ENCODE peak calls at places on chromosomes 3 and 15, in seven cellular contexts. I, L, Q, A, E, K and R are unnamed samples.

GRCh38 chr3:182393830-182394367 is 399.4 kb upstream of the ATP11B start:
- DNase-seq in E (no peak), A (no peak), L (no peak), Q (no peak), K (no peak), I (no peak), R (no peak)

GRCh38 chr15:34851751-34852150 is 56.4 kb upstream of the ACTC1 start:
- DNase-seq in K (no peak), I (no peak), L (no peak), Q (no peak), A (no peak), E (no peak), R (no peak)

GRCh38 chr3:129409541-129409940 is 18.9 kb downstream of the EFCAB12 start:
- DNase-seq in A (peak; percentile 73), I (no peak), K (no peak), Q (no peak), L (peak; percentile 70), E (no peak), R (no peak)

GRCh38 chr15:71251548-71252035 is 136.3 kb downstream of the THSD4 start:
- DNase-seq in E (no peak), Q (no peak), L (peak; percentile 84), A (peak; percentile 52), K (peak; percentile 43), I (no peak), R (no peak)

GRCh38 chr15:39461536-39462140 is 119.2 kb upstream of the THBS1 start:
- DNase-seq in K (no peak), A (peak; percentile 45), E (no peak), Q (peak; percentile 71), I (no peak), L (peak; percentile 85), R (no peak)

GRCh38 chr3:101813817-101814440 is 34.9 kb downstream of the NXPE3 start:
- DNase-seq in K (peak; percentile 74), I (peak; percentile 8), A (peak; percentile 41), E (no peak), L (no peak), Q (no peak), R (no peak)

GRCh38 chr15:65189102-65189740 is 4.1 kb upstream of the CLPX start:
- DNase-seq in E (no peak), A (peak; percentile 74), L (peak; percentile 54), Q (no peak), I (peak; percentile 61), K (peak; percentile 54), R (no peak)

GRCh38 chr3:55162031-55162784 is 234.3 kb upstream of the LRTM1 start:
- DNase-seq in Q (no peak), L (no peak), I (no peak), A (peak; percentile 85), K (peak; percentile 37), E (no peak), R (no peak)

GRCh38 chr3:50246517-50246954 is 10.5 kb downstream of the GNAI2 start:
- DNase-seq in E (no peak), A (peak; percentile 92), I (no peak), K (peak; percentile 84), L (peak; percentile 77), Q (no peak), R (peak; percentile 83)

GRCh38 chr3:196246612-196247308 is 30.4 kb downstream of the SLC51A start:
- DNase-seq in Q (no peak), I (no peak), L (no peak), E (no peak), K (peak; percentile 87), A (peak; percentile 16), R (no peak)

GRCh38 chr3:153166206-153166605 is 4.2 kb downstream of the RAP2B start:
- DNase-seq in K (peak; percentile 45), E (no peak), I (no peak), L (no peak), Q (no peak), A (no peak), R (no peak)

GRCh38 chr15:73932381-73933191 is 6.3 kb downstream of the LOXL1 start:
- DNase-seq in I (no peak), Q (peak; percentile 5), A (no peak), K (no peak), E (peak; percentile 15), L (no peak), R (no peak)

GRCh38 chr15:57367556-57367955 is 8.7 kb upstream of the CGNL1 start:
- DNase-seq in L (no peak), Q (no peak), E (no peak), I (no peak), K (no peak), A (no peak), R (no peak)

GRCh38 chr3:58217209-58217811 is 6.5 kb upstream of the DNASE1L3 start:
- DNase-seq in L (peak; percentile 90), I (peak; percentile 69), Q (peak; percentile 67), E (peak; percentile 85), A (peak; percentile 80), K (peak; percentile 87), R (peak; percentile 58)

GRCh38 chr3:41522620-41523019 is 323.3 kb downstream of the CTNNB1 start:
- DNase-seq in K (no peak), E (no peak), I (no peak), Q (no peak), L (no peak), A (no peak), R (no peak)

GRCh38 chr3:152719264-152719663 is 115.7 kb upstream of the P2RY1 start:
- DNase-seq in L (no peak), K (peak; percentile 60), Q (no peak), I (no peak), E (no peak), A (peak; percentile 91), R (no peak)

GRCh38 chr3:74651239-74651638 is 36.8 kb upstream of the CNTN3 start:
- DNase-seq in Q (no peak), K (no peak), I (no peak), A (no peak), L (no peak), E (no peak), R (no peak)

GRCh38 chr15:66722757-66723540 is 20.9 kb downstream of the SMAD6 start:
- DNase-seq in E (no peak), K (no peak), A (no peak), I (no peak), Q (no peak), L (no peak), R (no peak)

GRCh38 chr15:79680721-79681120 is 216.1 kb downstream of the MTHFS start:
- DNase-seq in K (peak; percentile 79), Q (no peak), L (no peak), I (no peak), E (no peak), A (peak; percentile 62), R (no peak)

GRCh38 chr15:99507732-99508571 is 57.8 kb upstream of the MEF2A start:
- DNase-seq in K (peak; percentile 78), I (no peak), Q (peak; percentile 92), E (peak; percentile 77), A (peak; percentile 90), L (peak; percentile 74), R (no peak)

GRCh38 chr15:99504823-99505551 is 60.8 kb upstream of the MEF2A start:
- DNase-seq in K (peak; percentile 56), A (peak; percentile 38), I (no peak), E (no peak), Q (no peak), L (no peak), R (no peak)

GRCh38 chr15:99504071-99504822 is 61.5 kb upstream of the MEF2A start:
- DNase-seq in I (no peak), L (peak; percentile 44), Q (no peak), E (no peak), A (no peak), K (no peak), R (no peak)

GRCh38 chr15:99507016-99507731 is 58.6 kb upstream of the MEF2A start:
- DNase-seq in A (no peak), K (no peak), I (no peak), Q (peak; percentile 67), E (no peak), L (peak; percentile 72), R (no peak)

GRCh38 chr15:99506399-99506798 is 59.4 kb upstream of the MEF2A start:
- DNase-seq in K (no peak), E (no peak), I (no peak), L (no peak), Q (no peak), A (no peak), R (no peak)
- H3K4me1 ChIP-seq in K (peaks cover 32% of the 10 kb centered on the region), E (no peaks in the 10 kb centered on the region), I (no peaks in the 10 kb centered on the region), L (peaks cover 13% of the 10 kb centered on the region), Q (peaks cover 61% of the 10 kb centered on the region), A (peaks cover 5% of the 10 kb centered on the region), R (no peaks in the 10 kb centered on the region)

GRCh38 chr15:23516866-23517265 is 48.6 kb upstream of the MKRN3 start:
- DNase-seq in E (no peak), Q (no peak), I (no peak), A (no peak), K (no peak), L (no peak), R (no peak)

GRCh38 chr15:23514492-23514891 is 51.0 kb upstream of the MKRN3 start:
- DNase-seq in A (no peak), K (no peak), L (no peak), E (no peak), I (no peak), Q (no peak), R (no peak)

DNA sequence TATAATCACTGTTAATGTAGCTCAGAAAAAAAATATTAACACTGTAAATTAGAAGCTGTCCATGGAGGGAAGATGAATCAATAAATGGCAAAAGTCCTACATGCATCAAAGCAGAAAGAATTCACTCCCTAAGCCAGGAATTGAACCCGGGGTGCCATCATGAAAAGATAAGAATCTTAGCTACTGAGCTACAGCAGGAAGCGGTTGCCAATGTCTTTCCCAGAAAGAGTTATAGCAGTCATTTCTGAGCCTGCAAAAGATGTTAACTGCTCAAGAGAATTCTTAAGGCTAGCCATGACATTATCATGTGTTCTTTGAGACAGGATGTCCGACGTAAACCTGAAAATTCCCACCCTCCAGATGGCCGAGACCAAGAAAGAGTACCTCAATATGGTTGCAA is 47.4 kb upstream of the MKRN3 start:
- DNase-seq in E (no peak), A (no peak), I (no peak), Q (no peak), K (no peak), L (no peak), R (no peak)
- H3K27me3 ChIP-seq in E (no peaks in the 10 kb centered on the region), A (no peaks in the 10 kb centered on the region), I (no peaks in the 10 kb centered on the region), Q (no peaks in the 10 kb centered on the region), K (peaks cover 2% of the 10 kb centered on the region), L (no peaks in the 10 kb centered on the region), R (no peaks in the 10 kb centered on the region)

GRCh38 chr15:28931828-28932227 is 46.1 kb downstream of the APBA2 start:
- DNase-seq in I (no peak), A (no peak), Q (no peak), K (no peak), L (no peak), E (no peak), R (no peak)

GRCh38 chr15:28934645-28935044 is 48.9 kb downstream of the APBA2 start:
- DNase-seq in K (no peak), L (no peak), I (no peak), A (no peak), Q (no peak), E (peak; percentile 49), R (no peak)

GRCh38 chr15:28935316-28935715 is 49.5 kb downstream of the APBA2 start:
- DNase-seq in K (no peak), Q (no peak), A (peak; percentile 31), I (peak; percentile 42), L (no peak), E (peak; percentile 41), R (no peak)

GRCh38 chr15:28932361-28932760 is 46.6 kb downstream of the APBA2 start:
- DNase-seq in K (no peak), A (no peak), I (no peak), E (peak; percentile 48), L (no peak), Q (no peak), R (no peak)

GRCh38 chr15:28933710-28934445 is 48.1 kb downstream of the APBA2 start:
- DNase-seq in Q (no peak), L (no peak), K (no peak), A (no peak), E (peak; percentile 52), I (no peak), R (no peak)
- H3K4me1 ChIP-seq in Q (no peaks in the 10 kb centered on the region), L (no peaks in the 10 kb centered on the region), K (no peaks in the 10 kb centered on the region), A (no peaks in the 10 kb centered on the region), E (no peaks in the 10 kb centered on the region), I (no peaks in the 10 kb centered on the region), R (no peaks in the 10 kb centered on the region)

GRCh38 chr15:77646104-77646694 is 13.5 kb upstream of the LINGO1 start:
- DNase-seq in K (no peak), E (no peak), I (no peak), L (no peak), Q (no peak), A (no peak), R (no peak)
- H3K27me3 ChIP-seq in K (peaks cover under 1% of the 10 kb centered on the region), E (no peaks in the 10 kb centered on the region), I (no peaks in the 10 kb centered on the region), L (no peaks in the 10 kb centered on the region), Q (no peaks in the 10 kb centered on the region), A (peaks cover 89% of the 10 kb centered on the region), R (no peaks in the 10 kb centered on the region)